ENCODE peak calls at places on chromosomes 13 and 19, in nine cellular contexts. H is right atrium auricular region; O is aorta; F is H1; E is body of pancreas; R is hepatocyte; B is Peyer's patch; Z is CD4-positive, alpha-beta T cell; L is naive thymus-derived CD4-positive, alpha-beta T cell. G is an unnamed sample.
A peak's percentile ranks its signal among the peaks of the same experiment; 100 is the strongest.

GRCh38 chr19:48695743-48696352 is at the start of gene FUT2:
- DNase-seq in E (peak; percentile 79), O (no peak), L (no peak), H (no peak), Z (no peak), F (no peak), B (peak; percentile 91), R (peak; percentile 89), G (no peak)

GRCh38 chr13:30634838-30635237 is 17.1 kb downstream of the USPL1 start:
- DNase-seq in E (no peak), F (no peak), O (no peak), R (no peak), Z (no peak), B (no peak), L (no peak), H (no peak), G (no peak)

GRCh38 chr19:49497047-49497789 is 984 bp downstream of the RPS11 start:
- DNase-seq in Z (peak; percentile 79), E (no peak), B (peak; percentile 95), F (no peak), H (no peak), R (peak; percentile 83), O (no peak), L (peak; percentile 85), G (no peak)

GRCh38 chr13:100518394-100519062 is 70.1 kb downstream of the GGACT start:
- DNase-seq in R (no peak), F (no peak), H (peak; percentile 18), L (no peak), B (no peak), Z (no peak), O (no peak), E (no peak), G (no peak)

GRCh38 chr13:94984974-94985373 is 272.6 kb upstream of the SOX21 start:
- DNase-seq in F (no peak), O (no peak), B (no peak), Z (no peak), L (no peak), E (no peak), H (no peak), R (no peak), G (no peak)

GRCh38 chr13:30910676-30911075 is 4.6 kb downstream of the MEDAG start:
- DNase-seq in Z (no peak), H (no peak), R (no peak), B (no peak), E (no peak), L (no peak), F (no peak), O (no peak), G (no peak)

GRCh38 chr13:97228850-97229521 is 6.9 kb downstream of the MBNL2 start:
- DNase-seq in F (no peak), Z (no peak), H (no peak), E (no peak), B (no peak), R (no peak), L (no peak), O (no peak), G (no peak)

GRCh38 chr13:43364210-43365041 is 341.0 kb downstream of the DNAJC15 start:
- DNase-seq in O (no peak), H (no peak), L (no peak), R (no peak), F (no peak), E (no peak), B (no peak), Z (no peak), G (no peak)

GRCh38 chr13:73403362-73404150 is 344.8 kb downstream of the KLF5 start:
- DNase-seq in L (no peak), Z (no peak), O (no peak), B (no peak), H (no peak), E (no peak), F (no peak), R (no peak), G (no peak)

GRCh38 chr13:98451676-98452105 is 125.2 kb downstream of the STK24 start:
- DNase-seq in F (no peak), L (no peak), E (no peak), Z (no peak), O (peak; percentile 88), H (peak; percentile 87), B (no peak), R (no peak), G (peak; percentile 38)

GRCh38 chr19:48780684-48781391 is 25.5 kb downstream of the FGF21 start:
- DNase-seq in B (peak; percentile 84), R (peak; percentile 60), F (no peak), O (no peak), H (peak; percentile 62), E (peak; percentile 65), Z (no peak), L (no peak), G (no peak)

GRCh38 chr13:98467263-98467985 is 109.5 kb downstream of the STK24 start:
- DNase-seq in H (no peak), Z (no peak), B (no peak), E (no peak), O (no peak), L (no peak), R (no peak), F (no peak), G (no peak)

GRCh38 chr13:61029064-61029463 is 386.6 kb downstream of the PCDH20 start:
- DNase-seq in B (no peak), O (no peak), L (no peak), E (no peak), R (no peak), Z (no peak), H (no peak), F (no peak), G (no peak)

GRCh38 chr13:94479559-94480095 is at the start of gene DCT:
- DNase-seq in O (no peak), B (no peak), E (no peak), Z (no peak), R (no peak), H (no peak), F (no peak), L (no peak), G (no peak)

DNA sequence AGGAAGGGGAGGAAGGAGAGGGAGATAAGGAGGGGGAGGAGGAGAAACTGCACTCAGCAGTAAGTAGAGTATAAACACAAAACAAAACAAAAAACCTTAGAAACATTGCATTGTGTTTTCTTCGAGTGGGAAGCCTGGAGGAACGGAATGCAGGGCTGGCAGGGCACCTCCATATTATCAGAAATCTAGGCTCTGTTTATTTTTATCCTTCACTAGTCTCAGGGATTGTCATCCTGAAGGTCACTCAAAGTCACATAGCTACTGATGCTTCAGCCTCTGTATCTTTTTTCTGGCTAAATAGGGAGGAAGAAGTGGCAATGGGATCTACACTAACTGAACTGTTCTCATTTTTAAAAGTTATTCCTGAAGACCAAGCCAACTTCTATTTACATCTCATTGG is 467.8 kb downstream of the KCTD12 start:
- DNase-seq in R (no peak), O (no peak), Z (no peak), E (no peak), F (no peak), L (no peak), B (no peak), H (no peak), G (no peak)
- H3K27ac ChIP-seq in R (no peak overlapping the region), O (no peak overlapping the region), Z (no peak overlapping the region), E (no peak overlapping the region), F (no peak overlapping the region), L (no peak overlapping the region), B (no peak overlapping the region), H (peak overlapping the region; percentile 72), G (no peak overlapping the region)

DNA sequence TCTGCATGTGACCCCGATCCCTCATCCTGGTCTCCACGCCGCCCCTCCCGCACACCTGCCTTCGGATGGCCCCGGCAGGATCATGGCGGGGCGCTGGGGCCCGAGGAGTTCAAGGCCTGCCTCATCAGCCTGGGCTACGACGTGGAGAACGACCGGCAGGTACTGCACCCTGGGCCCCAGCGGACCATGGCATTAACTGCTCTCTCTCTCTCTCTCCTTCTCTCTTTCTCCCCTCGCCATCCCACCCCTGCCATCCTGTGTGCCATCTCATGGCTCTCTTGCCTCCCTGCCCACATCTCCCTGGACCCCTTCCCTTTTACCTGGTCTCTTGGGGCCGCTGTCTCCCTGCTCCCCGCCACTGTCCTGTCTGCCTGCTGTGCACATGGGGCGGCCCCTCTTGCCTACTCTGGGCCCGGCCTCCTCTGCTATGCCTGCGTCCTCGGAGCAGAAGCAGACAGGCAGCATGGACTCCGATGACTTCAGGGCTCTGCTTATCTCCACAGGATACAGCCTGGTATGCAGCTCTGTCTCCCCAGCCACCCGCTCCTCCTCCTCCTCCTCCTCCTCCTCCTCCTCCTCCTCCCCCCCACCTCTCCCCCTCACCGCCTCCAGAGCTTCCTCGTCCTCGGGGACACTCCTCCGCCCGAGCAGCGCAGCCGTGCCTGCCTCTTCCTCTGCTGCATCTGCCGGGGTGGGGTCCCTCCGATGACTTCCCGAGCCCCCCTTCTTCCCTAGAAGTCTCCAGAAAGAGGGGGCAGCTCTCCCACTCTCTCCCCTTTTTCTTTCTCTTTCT is 16.2 kb downstream of the CAPN12 start:
- DNase-seq in Z (no peak), E (no peak), R (peak; percentile 62), F (no peak), H (no peak), B (no peak), L (no peak), O (no peak), G (no peak)
- H3K27ac ChIP-seq in Z (no peak overlapping the region), E (peak overlapping the region; percentile 90), R (no peak overlapping the region), F (no peak overlapping the region), H (peak overlapping the region; percentile 53), B (peak overlapping the region; percentile 35), L (no peak overlapping the region), O (peak overlapping the region; percentile 34), G (peak overlapping the region; percentile 62)

DNA sequence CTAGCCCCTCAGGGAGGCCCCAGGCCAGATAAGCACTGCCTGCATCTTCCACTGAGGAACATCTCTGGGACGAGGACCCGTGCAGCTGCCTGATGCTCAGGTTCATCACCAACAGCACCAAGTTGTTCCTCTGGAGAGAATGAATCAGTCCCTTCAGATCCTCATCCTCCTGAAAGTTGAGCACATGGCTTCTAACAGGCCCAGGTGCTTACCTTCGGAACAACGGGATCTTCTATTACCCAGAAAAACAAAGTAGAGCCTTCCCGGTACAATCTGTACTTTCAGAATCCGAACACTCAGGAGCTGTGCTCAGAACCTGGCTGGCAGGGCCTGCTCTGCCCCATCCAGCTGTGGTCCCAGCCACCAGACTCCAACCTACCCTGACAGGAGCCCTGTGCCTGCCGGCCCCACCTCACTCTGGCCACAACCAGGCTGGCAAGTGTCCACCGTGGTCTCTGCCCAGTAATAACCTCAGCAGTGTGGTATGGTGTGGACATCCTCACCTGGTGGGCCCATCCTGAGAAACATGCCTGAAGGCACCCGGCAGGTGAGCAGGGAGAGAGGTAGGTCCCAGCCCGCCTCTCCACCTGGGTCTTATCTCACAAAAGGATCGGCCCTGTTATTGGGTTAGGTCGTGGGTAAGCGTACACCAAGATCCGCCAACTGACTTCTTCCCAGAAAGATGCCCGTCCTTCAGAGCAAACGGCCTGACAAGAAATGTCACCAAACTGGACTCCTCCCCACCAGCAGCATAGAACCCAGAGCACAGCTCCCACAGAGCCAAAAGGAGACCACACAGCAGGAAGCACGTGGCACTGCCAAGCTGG is 34.1 kb downstream of the ELL start:
- DNase-seq in R (no peak), O (no peak), H (no peak), E (no peak), B (no peak), L (no peak), Z (no peak), F (no peak), G (no peak)
- H3K27ac ChIP-seq in R (no peak overlapping the region), O (no peak overlapping the region), H (peak overlapping the region; percentile 86), E (no peak overlapping the region), B (no peak overlapping the region), L (no peak overlapping the region), Z (no peak overlapping the region), F (no peak overlapping the region), G (peak overlapping the region; percentile 90)

DNA sequence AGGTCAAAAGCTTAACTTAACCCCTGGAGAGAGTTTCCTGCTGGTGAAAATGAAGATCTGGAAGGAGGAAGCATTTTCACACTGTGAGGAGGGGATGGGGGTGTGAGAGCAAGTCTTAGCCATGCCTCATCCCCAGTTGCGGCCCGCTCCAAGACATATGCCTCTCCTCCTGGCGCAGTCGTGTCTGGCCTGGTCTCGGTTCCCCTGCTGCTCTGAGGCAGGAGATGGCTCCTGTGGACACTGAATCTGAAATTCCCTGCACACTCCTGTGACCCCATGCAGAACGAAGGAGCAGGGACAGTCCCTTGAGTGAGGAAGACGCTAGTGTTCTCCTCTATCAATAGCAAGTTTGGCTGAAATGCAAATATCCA is 350 bp upstream of the ZNF69 start:
- DNase-seq in L (no peak), B (no peak), H (no peak), F (no peak), E (no peak), R (no peak), Z (no peak), O (no peak), G (no peak)
- H3K27ac ChIP-seq in L (peak overlapping the region; percentile 71), B (peak overlapping the region; percentile 83), H (peak overlapping the region; percentile 87), F (peak overlapping the region; percentile 24), E (peak overlapping the region; percentile 96), R (peak overlapping the region; percentile 98), Z (peak overlapping the region; percentile 50), O (peak overlapping the region; percentile 28), G (peak overlapping the region; percentile 36)